ENCODE peak calls at places on chromosomes 7 and 10, in nine cellular contexts. V, A, F, G, B, Y, T, U and Q are unnamed samples.

GRCh38 chr7:156063241-156063810 is 251.1 kb upstream of the SHH start:
- DNase-seq in U (no peak), T (no peak), Y (no peak), A (no peak), G (no peak), B (peak; percentile 26), F (no peak), V (no peak), Q (no peak)

GRCh38 chr10:35460852-35461460 is 124.6 kb downstream of the CCNY start:
- DNase-seq in U (no peak), F (no peak), V (no peak), Y (no peak), G (no peak), T (no peak), A (peak; percentile 33), B (no peak), Q (no peak)

GRCh38 chr7:94633025-94633341 is 22.9 kb downstream of the SGCE start:
- DNase-seq in B (no peak), A (no peak), F (no peak), V (no peak), Y (no peak), G (no peak), T (no peak), U (no peak), Q (no peak)

GRCh38 chr10:89224697-89225443 is 17.8 kb upstream of the CH25H start:
- DNase-seq in Y (no peak), T (no peak), F (no peak), V (no peak), U (no peak), G (no peak), A (peak; percentile 23), B (no peak), Q (no peak)

GRCh38 chr10:112366992-112367391 is 6.9 kb upstream of the ACSL5 start:
- DNase-seq in U (no peak), G (no peak), F (no peak), V (no peak), A (no peak), Y (no peak), T (no peak), B (no peak), Q (no peak)

GRCh38 chr10:98262571-98262970 is 5.4 kb downstream of the LOXL4 start:
- DNase-seq in Y (no peak), A (no peak), G (peak; percentile 38), T (peak; percentile 20), U (no peak), B (no peak), V (no peak), F (no peak), Q (no peak)

GRCh38 chr10:96025566-96025965 is 17.8 kb upstream of the CCNJ start:
- DNase-seq in T (no peak), F (peak; percentile 13), G (peak; percentile 23), V (no peak), Y (no peak), A (no peak), B (no peak), U (no peak), Q (no peak)

GRCh38 chr10:10499839-10500238 is 517.8 kb upstream of the CELF2 start:
- DNase-seq in A (peak; percentile 69), U (no peak), Y (peak; percentile 27), F (no peak), G (peak; percentile 23), T (no peak), V (no peak), B (no peak), Q (peak; percentile 16)

GRCh38 chr10:103120546-103120945 is 72.5 kb downstream of the NT5C2 start:
- DNase-seq in T (no peak), A (no peak), B (no peak), U (no peak), F (no peak), V (no peak), Y (no peak), G (no peak), Q (no peak)

GRCh38 chr10:14812271-14812670 is 25.6 kb downstream of the CDNF start:
- DNase-seq in G (no peak), V (no peak), A (peak; percentile 16), T (no peak), Y (no peak), F (no peak), U (no peak), B (no peak), Q (no peak)

GRCh38 chr10:133226251-133226808 is 3.7 kb upstream of the UTF1 start:
- DNase-seq in B (no peak), T (no peak), Y (no peak), F (no peak), A (no peak), G (no peak), U (no peak), V (no peak), Q (no peak)

GRCh38 chr10:132884041-132884440 is 58.3 kb downstream of the CFAP46 start:
- DNase-seq in G (no peak), B (no peak), A (no peak), T (no peak), F (no peak), Y (no peak), V (no peak), U (no peak), Q (no peak)